ENCODE peak calls at places on chromosomes 16 and 17, in five cellular contexts. K, Y, N, Z and A are unnamed samples.
A peak's percentile ranks its signal among the peaks of the same experiment; 100 is the strongest.

GRCh38 chr17:8001976-8002645 is at the start of gene GUCY2D:
- DNase-seq in K (no peak), Y (no peak), N (no peak), Z (no peak), A (no peak)

GRCh38 chr17:78693346-78694083 is 88.6 kb downstream of the CYTH1 start:
- DNase-seq in K (no peak), Y (no peak), N (no peak), Z (no peak), A (no peak)

GRCh38 chr17:63694974-63695773 is 4.8 kb downstream of the LIMD2 start:
- DNase-seq in K (no peak), Y (no peak), N (no peak), Z (no peak), A (no peak)

GRCh38 chr16:57029161-57030160 is 40.1 kb downstream of the NLRC5 start:
- DNase-seq in K (no peak), Y (no peak), N (peak; percentile 53), Z (no peak), A (no peak)

GRCh38 chr16:9665851-9666271 is 516.4 kb downstream of the GRIN2A start:
- DNase-seq in K (no peak), Y (no peak), N (no peak), Z (no peak), A (no peak)

GRCh38 chr17:80296221-80296620 is 35.6 kb downstream of the RNF213 start:
- DNase-seq in K (no peak), Y (no peak), N (no peak), Z (no peak), A (no peak)

GRCh38 chr16:69276143-69277115 is 34.7 kb upstream of the VPS4A start:
- DNase-seq in K (no peak), Y (no peak), N (peak; percentile 99), Z (peak; percentile 87), A (peak; percentile 88)

GRCh38 chr17:58200024-58200633 is 7.6 kb downstream of the EPX start:
- DNase-seq in K (peak; percentile 27), Y (peak; percentile 36), N (peak; percentile 53), Z (no peak), A (peak; percentile 49)

GRCh38 chr16:49809112-49809511 is 46.8 kb downstream of the ZNF423 start:
- DNase-seq in K (no peak), Y (no peak), N (no peak), Z (no peak), A (no peak)

GRCh38 chr17:32769846-32770245 is 107.1 kb downstream of the MYO1D start:
- DNase-seq in K (no peak), Y (peak; percentile 11), N (peak; percentile 8), Z (no peak), A (no peak)

GRCh38 chr17:63600569-63601438 is at the start of gene TACO1:
- DNase-seq in K (peak; percentile 56), Y (peak; percentile 88), N (peak; percentile 82), Z (no peak), A (peak; percentile 86)